ENCODE peak calls at places on chromosomes 7 and 10, in seven cellular contexts. W is naive thymus-derived CD4-positive, alpha-beta T cell; Z is activated CD8-positive, alpha-beta memory T cell treated with anti-CD3 and anti-CD28 coated beads, Interleukin-2, amount 10 ng/mL, durations not matched to agents 7 days and 5 days; X is astrocyte of the cerebellum; T is lung; K is NCI-H1092; D is colonic mucosa. Q is an unnamed sample.

GRCh38 chr7:154509192-154509591 is 457.0 kb downstream of the DPP6 start:
- DNase-seq in W (no peak), Z (no peak), X (no peak), T (no peak), K (no peak), D (no peak), Q (no peak)

GRCh38 chr7:104175336-104175984 is 32.4 kb downstream of the ORC5 start:
- DNase-seq in W (no peak), Z (no peak), X (no peak), T (no peak), K (no peak), D (no peak), Q (no peak)

GRCh38 chr10:42973411-42973810 is 103.5 kb upstream of the RET start:
- DNase-seq in W (no peak), Z (peak; percentile 18), X (no peak), T (no peak), K (no peak), D (no peak), Q (no peak)

GRCh38 chr7:13628231-13629001 is 361.1 kb downstream of the ETV1 start:
- DNase-seq in W (no peak), Z (no peak), X (no peak), T (no peak), K (no peak), D (no peak), Q (no peak)

GRCh38 chr7:16260236-16260728 is 161.1 kb downstream of the CRPPA start:
- DNase-seq in W (no peak), Z (no peak), X (no peak), T (no peak), K (no peak), D (no peak), Q (no peak)

GRCh38 chr7:123784263-123784662 is 35.5 kb upstream of the WASL start:
- DNase-seq in W (no peak), Z (no peak), X (no peak), T (no peak), K (no peak), D (no peak), Q (no peak)

GRCh38 chr10:95533590-95533989 is 27.6 kb downstream of the SORBS1 start:
- DNase-seq in W (no peak), Z (no peak), X (no peak), T (no peak), K (no peak), D (no peak), Q (no peak)

GRCh38 chr7:82699773-82700186 is 256.2 kb upstream of the CACNA2D1 start:
- DNase-seq in W (no peak), Z (no peak), X (peak; percentile 69), T (no peak), K (no peak), D (peak; percentile 47), Q (peak; percentile 70)

GRCh38 chr10:125151824-125152634 is 8.3 kb downstream of the CTBP2 start:
- DNase-seq in W (no peak), Z (no peak), X (no peak), T (peak; percentile 46), K (no peak), D (peak; percentile 89), Q (peak; percentile 61)

GRCh38 chr7:47454066-47454950 is 127.6 kb downstream of the TNS3 start:
- DNase-seq in W (no peak), Z (no peak), X (no peak), T (no peak), K (no peak), D (no peak), Q (no peak)

GRCh38 chr10:84818956-84819355 is 490.6 kb downstream of the CCSER2 start:
- DNase-seq in W (no peak), Z (no peak), X (no peak), T (no peak), K (peak; percentile 13), D (no peak), Q (no peak)

GRCh38 chr10:97503413-97503812 is 4.7 kb downstream of the UBTD1 start:
- DNase-seq in W (no peak), Z (no peak), X (no peak), T (peak; percentile 49), K (no peak), D (no peak), Q (no peak)

GRCh38 chr7:18191329-18191728 is 163.7 kb upstream of the PRPS1L1 start:
- DNase-seq in W (no peak), Z (no peak), X (no peak), T (no peak), K (no peak), D (no peak), Q (no peak)

GRCh38 chr7:133742709-133743538 is 384.2 kb upstream of the LRGUK start:
- DNase-seq in W (no peak), Z (no peak), X (peak; percentile 4), T (no peak), K (no peak), D (no peak), Q (peak; percentile 30)

GRCh38 chr10:18684953-18685352 is 25.7 kb downstream of the ARL5B start:
- DNase-seq in W (no peak), Z (no peak), X (no peak), T (no peak), K (no peak), D (no peak), Q (no peak)

GRCh38 chr7:123652406-123652805 is 3.3 kb upstream of the LMOD2 start:
- DNase-seq in W (no peak), Z (no peak), X (peak; percentile 33), T (no peak), K (no peak), D (no peak), Q (no peak)

GRCh38 chr7:81499262-81500116 is 270.4 kb downstream of the HGF start:
- DNase-seq in W (no peak), Z (no peak), X (peak; percentile 75), T (no peak), K (peak; percentile 66), D (no peak), Q (peak; percentile 31)

GRCh38 chr10:29471483-29471859 is 163.3 kb downstream of the SVIL start:
- DNase-seq in W (no peak), Z (no peak), X (peak; percentile 68), T (no peak), K (no peak), D (no peak), Q (no peak)

GRCh38 chr10:43252785-43253341 is 14.0 kb downstream of the RASGEF1A start:
- DNase-seq in W (no peak), Z (no peak), X (no peak), T (no peak), K (no peak), D (peak; percentile 9), Q (no peak)

GRCh38 chr7:31603076-31603475 is 83.9 kb upstream of the PPP1R17 start:
- DNase-seq in W (no peak), Z (no peak), X (no peak), T (no peak), K (no peak), D (no peak), Q (no peak)

GRCh38 chr10:27625452-27626345 is 119.9 kb downstream of the MKX start:
- DNase-seq in W (no peak), Z (no peak), X (no peak), T (no peak), K (no peak), D (no peak), Q (no peak)

Q was measured in Calu3.